ENCODE peak calls at places on chromosomes 16 and 17, in five cellular contexts. One of them, this sample, is unnamed.

GRCh38 chr16:30407794-30408534 is 558 bp downstream of the ZNF771 start:
- DNase-seq in A549: no peak
- DNase-seq in IMR-90: no peak
- DNase-seq in uterus: no peak
- DNase-seq in NB4: peak; percentile 39
- DNase-seq in this sample: no peak

GRCh38 chr17:57946798-57947358 is 8.3 kb downstream of the CUEDC1 start:
- DNase-seq in A549: peak; percentile 66
- DNase-seq in IMR-90: peak; percentile 78
- DNase-seq in uterus: peak; percentile 63
- DNase-seq in NB4: peak; percentile 88
- DNase-seq in this sample: no peak

GRCh38 chr17:63956296-63956920 is 16.3 kb downstream of the SCN4A start:
- DNase-seq in A549: no peak
- DNase-seq in IMR-90: peak; percentile 74
- DNase-seq in uterus: no peak
- DNase-seq in NB4: no peak
- DNase-seq in this sample: no peak

GRCh38 chr16:63876096-63876495 is 1245.8 kb downstream of the CDH11 start:
- DNase-seq in A549: no peak
- DNase-seq in IMR-90: no peak
- DNase-seq in uterus: no peak
- DNase-seq in NB4: peak; percentile 32
- DNase-seq in this sample: peak; percentile 21

GRCh38 chr16:86317617-86318021 is 192.7 kb upstream of the FOXF1 start:
- DNase-seq in A549: no peak
- DNase-seq in IMR-90: no peak
- DNase-seq in uterus: no peak
- DNase-seq in NB4: no peak
- DNase-seq in this sample: no peak

GRCh38 chr16:2043980-2044451 is 3.6 kb downstream of the NTHL1 start:
- DNase-seq in A549: no peak
- DNase-seq in IMR-90: no peak
- DNase-seq in uterus: no peak
- DNase-seq in NB4: no peak
- DNase-seq in this sample: no peak

GRCh38 chr17:64178011-64178825 is 48.3 kb upstream of the ERN1 start:
- DNase-seq in A549: no peak
- DNase-seq in IMR-90: peak; percentile 56
- DNase-seq in uterus: no peak
- DNase-seq in NB4: no peak
- DNase-seq in this sample: no peak

GRCh38 chr16:19236561-19236960 is 49.0 kb upstream of the CLEC19A start:
- DNase-seq in A549: peak; percentile 37
- DNase-seq in IMR-90: no peak
- DNase-seq in uterus: no peak
- DNase-seq in NB4: no peak
- DNase-seq in this sample: no peak

GRCh38 chr16:23232806-23233205 is 50.3 kb downstream of the SCNN1G start:
- DNase-seq in A549: no peak
- DNase-seq in IMR-90: no peak
- DNase-seq in uterus: no peak
- DNase-seq in NB4: no peak
- DNase-seq in this sample: peak; percentile 37

GRCh38 chr16:67278773-67279295 is 498 bp upstream of the PLEKHG4 start:
- DNase-seq in A549: peak; percentile 56
- DNase-seq in IMR-90: no peak
- DNase-seq in uterus: no peak
- DNase-seq in NB4: peak; percentile 63
- DNase-seq in this sample: peak; percentile 29

GRCh38 chr17:80263253-80264047 is 2.8 kb downstream of the RNF213 start:
- DNase-seq in A549: peak; percentile 75
- DNase-seq in IMR-90: peak; percentile 89
- DNase-seq in uterus: peak; percentile 90
- DNase-seq in NB4: peak; percentile 32
- DNase-seq in this sample: peak; percentile 89

GRCh38 chr16:77385481-77385880 is 49.4 kb downstream of the ADAMTS18 start:
- DNase-seq in A549: no peak
- DNase-seq in IMR-90: no peak
- DNase-seq in uterus: no peak
- DNase-seq in NB4: no peak
- DNase-seq in this sample: no peak

GRCh38 chr17:45048795-45049563 is 2.5 kb downstream of the DCAKD start:
- DNase-seq in A549: peak; percentile 52
- DNase-seq in IMR-90: no peak
- DNase-seq in uterus: no peak
- DNase-seq in NB4: no peak
- DNase-seq in this sample: no peak

GRCh38 chr16:78816499-78817441 is 717.3 kb downstream of the WWOX start:
- DNase-seq in A549: no peak
- DNase-seq in IMR-90: no peak
- DNase-seq in uterus: peak; percentile 84
- DNase-seq in NB4: no peak
- DNase-seq in this sample: peak; percentile 70

GRCh38 chr17:8877984-8878383 is 10.5 kb upstream of the PIK3R6 start:
- DNase-seq in A549: no peak
- DNase-seq in IMR-90: no peak
- DNase-seq in uterus: no peak
- DNase-seq in NB4: no peak
- DNase-seq in this sample: no peak

GRCh38 chr17:81027038-81027437 is 7.9 kb upstream of the BAIAP2 start:
- DNase-seq in A549: no peak
- DNase-seq in IMR-90: no peak
- DNase-seq in uterus: no peak
- DNase-seq in NB4: no peak
- DNase-seq in this sample: no peak

GRCh38 chr17:81576621-81577277 is 24.6 kb upstream of the FAAP100 start:
- DNase-seq in A549: peak; percentile 89
- DNase-seq in IMR-90: peak; percentile 88
- DNase-seq in uterus: no peak
- DNase-seq in NB4: no peak
- DNase-seq in this sample: no peak

GRCh38 chr16:56362057-56362655 is 63.2 kb downstream of the AMFR start:
- DNase-seq in A549: no peak
- DNase-seq in IMR-90: no peak
- DNase-seq in uterus: no peak
- DNase-seq in NB4: peak; percentile 17
- DNase-seq in this sample: peak; percentile 49

GRCh38 chr16:84557504-84557903 is 53.0 kb upstream of the MEAK7 start:
- DNase-seq in A549: no peak
- DNase-seq in IMR-90: no peak
- DNase-seq in uterus: no peak
- DNase-seq in NB4: no peak
- DNase-seq in this sample: no peak

GRCh38 chr16:26963109-26963508 is 103.6 kb upstream of the C16orf82 start:
- DNase-seq in A549: peak; percentile 12
- DNase-seq in IMR-90: peak; percentile 36
- DNase-seq in uterus: no peak
- DNase-seq in NB4: peak; percentile 31
- DNase-seq in this sample: no peak

GRCh38 chr17:7703584-7704574 is 1.1 kb upstream of the EFNB3 start:
- DNase-seq in A549: peak; percentile 77
- DNase-seq in IMR-90: no peak
- DNase-seq in uterus: no peak
- DNase-seq in NB4: no peak
- DNase-seq in this sample: no peak

GRCh38 chr16:25692734-25693508 is 1.2 kb downstream of the HS3ST4 start:
- DNase-seq in A549: no peak
- DNase-seq in IMR-90: no peak
- DNase-seq in uterus: no peak
- DNase-seq in NB4: no peak
- DNase-seq in this sample: no peak

GRCh38 chr16:85361441-85362118 is 249.3 kb upstream of the CIBAR2 start:
- DNase-seq in A549: no peak
- DNase-seq in IMR-90: no peak
- DNase-seq in uterus: no peak
- DNase-seq in NB4: no peak
- DNase-seq in this sample: no peak

GRCh38 chr16:31880322-31880979 is 6.8 kb downstream of the ZNF267 start:
- DNase-seq in A549: no peak
- DNase-seq in IMR-90: peak; percentile 80
- DNase-seq in uterus: no peak
- DNase-seq in NB4: peak; percentile 89
- DNase-seq in this sample: no peak

DNA sequence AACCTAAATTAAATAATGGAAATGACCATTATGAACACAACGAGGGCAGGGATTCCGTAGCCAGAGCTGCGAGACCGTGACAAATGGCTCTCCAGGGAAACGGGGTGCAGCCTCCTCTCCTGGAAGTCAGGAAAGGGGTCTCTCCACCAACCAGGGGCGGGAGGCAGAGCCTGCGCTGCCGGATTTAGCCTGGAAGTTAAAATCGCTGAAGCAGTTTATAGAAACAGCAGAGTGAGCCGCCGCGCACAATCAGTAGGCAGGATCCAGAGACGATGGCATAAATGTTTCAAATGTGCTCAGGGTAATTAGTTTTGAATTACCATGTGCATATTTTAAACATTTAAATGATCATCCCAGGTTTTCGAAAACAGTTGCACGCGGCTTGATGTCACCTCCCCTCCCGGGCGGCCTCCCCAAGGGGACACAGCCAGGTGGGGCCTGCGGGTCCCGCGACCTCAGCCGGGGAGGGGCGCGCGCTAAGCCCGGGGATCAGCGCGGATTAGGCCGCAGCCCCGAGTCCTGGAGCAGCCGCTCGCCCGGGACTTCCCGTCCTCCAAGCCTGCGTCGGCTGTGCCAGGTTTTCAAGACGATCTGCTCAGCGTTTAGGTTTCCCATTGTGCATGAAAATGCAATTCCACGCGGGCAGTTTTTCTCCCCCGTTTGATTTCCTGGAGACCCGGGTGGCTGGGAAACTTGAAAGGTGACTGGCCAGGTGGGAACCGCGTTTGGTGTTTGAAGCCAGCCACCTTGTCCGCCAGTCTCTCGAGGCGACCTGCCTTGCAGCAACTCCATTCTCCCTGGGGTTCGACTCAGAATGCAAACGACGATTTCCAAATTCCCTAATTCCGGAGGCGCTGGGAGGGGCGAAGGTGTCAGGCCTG is 78.3 kb downstream of the RPA1 start:
- DNase-seq in A549: no peak
- DNase-seq in IMR-90: peak; percentile 21
- DNase-seq in uterus: no peak
- DNase-seq in NB4: no peak
- DNase-seq in this sample: no peak
- H3K4me3 ChIP-seq in A549: no peak overlapping the region
- H3K4me3 ChIP-seq in IMR-90: no peak overlapping the region
- H3K4me3 ChIP-seq in uterus: no peak overlapping the region
- H3K4me3 ChIP-seq in NB4: no peak overlapping the region
- H3K4me3 ChIP-seq in this sample: no peak overlapping the region

DNA sequence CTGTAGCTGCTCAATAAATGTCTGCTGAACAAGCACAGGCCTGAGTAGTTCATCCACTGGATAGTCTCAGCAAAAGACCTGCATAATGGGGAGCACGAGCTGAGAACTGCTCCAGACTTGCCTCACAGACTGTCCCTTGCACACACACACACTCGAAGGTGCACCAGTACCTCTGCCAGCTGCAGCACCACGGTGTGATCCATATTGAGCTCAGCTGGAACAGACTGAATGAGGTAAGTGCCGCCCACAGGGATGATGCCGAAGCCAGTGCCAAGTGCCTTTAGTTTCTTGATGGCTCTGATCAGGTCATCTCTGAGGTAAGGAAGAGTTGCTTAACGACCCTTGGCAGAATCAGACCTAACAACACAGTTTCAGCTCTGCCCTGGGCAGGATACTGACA is 11.6 kb downstream of the SNF8 start:
- DNase-seq in A549: no peak
- DNase-seq in IMR-90: no peak
- DNase-seq in uterus: no peak
- DNase-seq in NB4: no peak
- DNase-seq in this sample: no peak
- TF ChIP-seq POLR2A in A549: no peak
- TF ChIP-seq POLR2A in IMR-90: no peak
- TF ChIP-seq POLR2A in uterus: no peak
- TF ChIP-seq POLR2A in NB4: no peak
- TF ChIP-seq POLR2A in this sample: no peak

GRCh38 chr16:54817432-54817831 is 113.2 kb upstream of the IRX5 start:
- DNase-seq in A549: peak; percentile 42
- DNase-seq in IMR-90: no peak
- DNase-seq in uterus: no peak
- DNase-seq in NB4: peak; percentile 60
- DNase-seq in this sample: no peak
- TF ChIP-seq CTCF in A549: no peak
- TF ChIP-seq CTCF in IMR-90: no peak
- TF ChIP-seq CTCF in uterus: no peak
- TF ChIP-seq CTCF in NB4: peak; percentile 32
- TF ChIP-seq CTCF in this sample: no peak

DNA sequence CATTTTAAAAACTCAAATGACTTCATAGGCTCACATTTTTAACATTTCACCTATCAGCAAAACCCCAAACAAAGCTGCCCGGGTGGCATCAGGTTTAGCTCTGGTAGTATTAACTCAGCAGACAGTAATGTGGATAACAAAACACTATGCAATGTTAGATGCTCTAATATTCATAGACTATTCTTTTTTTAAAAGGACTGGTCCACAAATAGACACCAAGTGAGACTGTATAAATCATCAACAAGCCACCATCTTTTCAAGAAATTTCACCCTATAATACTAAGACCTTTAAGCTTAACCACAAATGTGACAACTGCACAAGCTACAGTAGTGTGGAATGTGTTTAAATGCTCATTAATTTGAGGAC is 20.2 kb downstream of the SNN start:
- DNase-seq in A549: no peak
- DNase-seq in IMR-90: no peak
- DNase-seq in uterus: no peak
- DNase-seq in NB4: no peak
- DNase-seq in this sample: no peak
- H3K4me3 ChIP-seq in A549: no peak overlapping the region
- H3K4me3 ChIP-seq in IMR-90: no peak overlapping the region
- H3K4me3 ChIP-seq in uterus: no peak overlapping the region
- H3K4me3 ChIP-seq in NB4: no peak overlapping the region
- H3K4me3 ChIP-seq in this sample: no peak overlapping the region